ENCODE peak calls at places on chromosome 1, in nine cellular contexts. Z, K, P, C, R, Q, L, Y and B are unnamed samples.

GRCh38 chr1:109185357-109185756 is 28.4 kb upstream of the SARS1 start:
- DNase-seq in Z (no peak), C (no peak), R (no peak), P (no peak), L (no peak), Q (peak; percentile 43), K (no peak), Y (no peak), B (no peak)

GRCh38 chr1:182784556-182785171 is 4.9 kb upstream of the NPL start:
- DNase-seq in P (no peak), Y (no peak), L (peak; percentile 82), C (no peak), Z (no peak), R (no peak), Q (peak; percentile 69), K (no peak), B (peak; percentile 36)

GRCh38 chr1:18200136-18200717 is 92.6 kb downstream of the IGSF21 start:
- DNase-seq in P (no peak), Y (no peak), Z (no peak), L (no peak), Q (no peak), C (no peak), R (no peak), K (no peak), B (no peak)

GRCh38 chr1:220564216-220564615 is 36.3 kb downstream of the MARK1 start:
- DNase-seq in Q (peak; percentile 10), K (no peak), Z (no peak), Y (no peak), P (no peak), L (no peak), R (no peak), C (no peak), B (no peak)

GRCh38 chr1:96931136-96931535 is 209.6 kb downstream of the PTBP2 start:
- DNase-seq in P (no peak), K (no peak), Q (no peak), Y (no peak), R (no peak), C (no peak), Z (no peak), L (no peak), B (no peak)

GRCh38 chr1:101587749-101588148 is 350.9 kb downstream of the S1PR1 start:
- DNase-seq in P (peak; percentile 65), K (no peak), R (peak; percentile 36), C (peak; percentile 74), Y (no peak), Z (peak; percentile 29), Q (peak; percentile 26), L (peak; percentile 49), B (no peak)

GRCh38 chr1:200642481-200642880 is 21.9 kb upstream of the KIF14 start:
- DNase-seq in Y (no peak), R (no peak), Q (no peak), L (no peak), K (no peak), P (no peak), C (no peak), Z (no peak), B (no peak)

GRCh38 chr1:28119576-28119975 is 31.2 kb upstream of the EYA3 start:
- DNase-seq in C (no peak), Y (no peak), P (no peak), L (no peak), Z (no peak), Q (no peak), R (no peak), K (no peak), B (no peak)

GRCh38 chr1:73948021-73948420 is 250.0 kb downstream of the LRRIQ3 start:
- DNase-seq in L (no peak), K (no peak), Q (no peak), P (no peak), C (no peak), Z (no peak), R (no peak), Y (no peak), B (no peak)

GRCh38 chr1:65063025-65063424 is 85.0 kb upstream of the AK4 start:
- DNase-seq in Q (no peak), K (no peak), C (no peak), R (no peak), L (no peak), Y (no peak), Z (no peak), P (no peak), B (no peak)

GRCh38 chr1:65056234-65056633 is 89.9 kb upstream of the JAK1 start:
- DNase-seq in K (no peak), C (no peak), L (no peak), R (no peak), Q (no peak), Z (no peak), Y (no peak), P (no peak), B (no peak)

GRCh38 chr1:65062339-65062738 is 85.7 kb upstream of the AK4 start:
- DNase-seq in R (no peak), Q (no peak), Z (no peak), C (no peak), P (no peak), Y (no peak), L (no peak), K (no peak), B (no peak)

GRCh38 chr1:65056866-65057265 is 90.5 kb upstream of the JAK1 start:
- DNase-seq in Q (no peak), Y (no peak), K (no peak), Z (no peak), R (no peak), P (no peak), C (no peak), L (no peak), B (no peak)

DNA sequence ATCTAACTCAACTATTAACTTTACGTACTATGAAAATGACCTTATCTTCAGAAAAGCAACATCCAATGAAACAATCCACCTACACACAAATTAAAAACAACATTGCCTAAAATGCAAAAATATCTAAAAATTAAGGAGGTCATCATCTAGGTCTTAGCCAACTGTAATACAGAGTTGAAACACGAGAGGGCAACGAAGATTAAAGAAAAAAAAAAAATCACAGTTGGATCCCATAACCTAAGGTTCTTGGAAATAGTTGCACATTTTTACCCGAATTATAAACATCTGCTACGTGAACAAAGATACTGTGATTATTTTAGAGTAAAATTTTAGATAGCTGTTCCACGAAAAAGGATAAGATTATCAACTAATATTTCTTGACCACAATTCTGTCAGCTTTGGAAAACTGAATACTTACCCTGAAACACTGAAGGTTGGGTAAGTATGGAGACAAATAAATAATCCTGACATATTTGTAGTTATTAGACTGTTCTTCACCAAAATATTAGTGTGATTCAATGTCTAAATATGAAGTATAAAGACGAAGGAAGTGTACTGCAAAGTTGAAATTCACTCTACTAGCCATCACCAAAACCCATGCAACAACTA is 88.0 kb upstream of the AK4 start:
- DNase-seq in L (peak; percentile 34), C (no peak), Z (no peak), P (no peak), Y (no peak), Q (peak; percentile 75), K (no peak), R (no peak), B (no peak)
- TF ChIP-seq CTCF in L (peak; percentile 69), C (no peak), Z (peak; percentile 70), P (peak; percentile 67), Y (no peak), Q (peak; percentile 55), K (peak; percentile 54), R (peak; percentile 73), B (peak; percentile 17)

DNA sequence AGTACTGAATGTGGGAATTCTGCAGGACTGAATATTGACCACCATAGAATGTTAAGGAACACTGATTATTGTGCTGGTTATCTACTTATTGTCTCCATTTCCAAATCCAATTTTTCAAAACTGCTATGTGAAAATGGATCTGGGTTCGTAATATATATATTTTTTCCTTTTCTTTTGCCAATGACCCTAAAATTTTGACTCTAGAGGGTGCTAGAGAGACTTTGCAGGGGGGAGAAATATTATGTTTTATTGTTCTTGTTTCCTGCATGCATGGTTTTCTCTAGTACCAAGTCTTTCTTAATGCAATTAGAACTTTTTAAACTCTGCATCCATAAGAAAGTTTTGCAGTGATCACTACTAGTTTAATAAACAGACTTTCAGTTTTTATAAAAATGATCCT is 1256.9 kb downstream of the BRINP3 start:
- DNase-seq in C (no peak), P (no peak), Z (no peak), R (no peak), K (no peak), Y (no peak), L (no peak), Q (no peak), B (no peak)
- TF ChIP-seq CTCF in C (no peak), P (no peak), Z (no peak), R (no peak), K (peak; percentile 23), Y (no peak), L (peak; percentile 15), Q (no peak), B (no peak)

GRCh38 chr1:221841983-221842335 is 100.1 kb upstream of the DUSP10 start:
- DNase-seq in Y (no peak), K (no peak), C (no peak), L (no peak), P (no peak), Q (no peak), Z (no peak), R (no peak), B (no peak)

GRCh38 chr1:221847676-221848075 is 105.8 kb upstream of the DUSP10 start:
- DNase-seq in Q (no peak), C (no peak), Z (no peak), L (no peak), P (no peak), Y (no peak), K (no peak), R (no peak), B (no peak)

GRCh38 chr1:221849110-221849509 is 107.2 kb upstream of the DUSP10 start:
- DNase-seq in Z (no peak), C (no peak), Q (no peak), K (no peak), R (no peak), Y (no peak), L (no peak), P (no peak), B (no peak)

GRCh38 chr1:221849897-221850296 is 108.0 kb upstream of the DUSP10 start:
- DNase-seq in L (no peak), K (no peak), R (no peak), P (no peak), Z (no peak), Y (no peak), Q (no peak), C (no peak), B (no peak)

GRCh38 chr1:221845650-221846371 is 103.9 kb upstream of the DUSP10 start:
- DNase-seq in Z (peak; percentile 19), Q (peak; percentile 89), C (peak; percentile 25), K (no peak), R (no peak), P (peak; percentile 84), Y (no peak), L (peak; percentile 87), B (no peak)
- TF ChIP-seq CTCF in Z (no peak), Q (no peak), C (no peak), K (no peak), R (no peak), P (no peak), Y (no peak), L (no peak), B (no peak)

DNA sequence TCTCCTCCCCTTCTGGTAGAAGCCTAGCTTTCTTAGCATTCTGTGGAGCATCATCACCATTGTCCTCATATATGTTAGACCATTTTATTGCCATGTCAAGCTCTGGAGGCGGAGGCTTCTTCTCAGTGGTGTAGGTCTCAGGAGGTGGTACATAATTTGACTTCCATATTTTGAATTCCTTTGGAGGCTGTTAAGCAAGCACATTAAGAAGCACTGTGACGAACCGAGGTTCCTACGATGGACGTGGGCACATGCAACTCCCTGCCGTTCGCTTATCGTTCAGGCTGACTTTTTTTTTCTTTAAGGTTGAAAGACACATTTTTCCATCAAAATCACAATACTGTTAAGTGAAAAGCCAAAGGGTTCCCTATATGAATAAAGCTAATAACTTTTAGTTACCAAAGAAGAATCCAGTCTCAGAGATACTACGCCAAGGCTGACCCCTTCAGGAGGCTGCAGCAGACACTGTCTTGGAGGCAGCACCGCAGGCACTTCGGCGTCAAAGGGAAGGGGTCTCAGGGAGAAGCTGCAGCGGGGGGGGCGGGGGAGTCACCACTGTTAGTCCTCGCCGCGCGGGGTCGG is 835 bp downstream of the C1orf52 start:
- DNase-seq in Z (no peak), K (no peak), Q (peak; percentile 23), Y (no peak), R (no peak), P (no peak), C (no peak), L (no peak), B (no peak)
- TF ChIP-seq CTCF in Z (no peak), K (peak; percentile 9), Q (no peak), Y (no peak), R (no peak), P (no peak), C (no peak), L (peak; percentile 21), B (no peak)